ENCODE peak calls at places on chromosomes 2 and 18, in seven cellular contexts. C is IMR-90, V is body of pancreas, Y is left ventricle myocardium inferior, D is neural crest cell, X is brain microvascular endothelial cell, U is progenitor cell of endocrine pancreas. G is an unnamed sample.

GRCh38 chr2:234412726-234413125 is 84.2 kb downstream of the ARL4C start:
- DNase-seq in C (no peak), V (no peak), Y (no peak), D (no peak), X (peak), U (no peak), G (no peak)

GRCh38 chr2:80186262-80186661 is 118.3 kb downstream of the LRRTM1 start:
- DNase-seq in C (no peak), V (no peak), Y (no peak), D (no peak), X (no peak), U (no peak), G (no peak)

GRCh38 chr18:63378919-63379638 is 12.1 kb upstream of the KDSR start:
- DNase-seq in C (no peak), V (no peak), Y (no peak), D (no peak), X (no peak), U (no peak), G (no peak)

GRCh38 chr18:79465392-79465991 is 69.8 kb downstream of the NFATC1 start:
- DNase-seq in C (no peak), V (no peak), Y (no peak), D (peak), X (no peak), U (no peak), G (no peak)

GRCh38 chr18:22711381-22711717 is 221.8 kb upstream of the RBBP8 start:
- DNase-seq in C (no peak), V (no peak), Y (no peak), D (no peak), X (no peak), U (no peak), G (no peak)

GRCh38 chr2:233201271-233202013 is 50.0 kb upstream of the ATG16L1 start:
- DNase-seq in C (no peak), V (no peak), Y (no peak), D (no peak), X (no peak), U (no peak), G (no peak)

GRCh38 chr2:16478817-16479216 is 186.8 kb downstream of the CYRIA start:
- DNase-seq in C (no peak), V (no peak), Y (no peak), D (no peak), X (no peak), U (no peak), G (no peak)

GRCh38 chr2:144748443-144748842 is 228.5 kb upstream of the ZEB2 start:
- DNase-seq in C (no peak), V (no peak), Y (no peak), D (no peak), X (no peak), U (no peak), G (no peak)

GRCh38 chr18:28411806-28412205 is 234.9 kb upstream of the CDH2 start:
- DNase-seq in C (no peak), V (no peak), Y (peak), D (no peak), X (no peak), U (no peak), G (no peak)

GRCh38 chr2:58606799-58607198 is 365.7 kb upstream of the FANCL start:
- DNase-seq in C (peak), V (no peak), Y (no peak), D (no peak), X (peak), U (no peak), G (no peak)

GRCh38 chr18:3931013-3931315 is 481.0 kb downstream of the TGIF1 start:
- DNase-seq in C (no peak), V (no peak), Y (no peak), D (no peak), X (no peak), U (no peak), G (no peak)

GRCh38 chr2:27822049-27822448 is 50.5 kb downstream of the MRPL33 start:
- DNase-seq in C (no peak), V (no peak), Y (no peak), D (no peak), X (no peak), U (no peak), G (no peak)

GRCh38 chr2:231390667-231391066 is 4.8 kb upstream of the B3GNT7 start:
- DNase-seq in C (no peak), V (no peak), Y (no peak), D (no peak), X (no peak), U (no peak), G (no peak)

GRCh38 chr2:181466661-181467576 is 9.7 kb downstream of the ITGA4 start:
- DNase-seq in C (peak), V (peak), Y (peak), D (peak), X (peak), U (peak), G (peak)

GRCh38 chr2:47004905-47005495 is 89.4 kb upstream of the MCFD2 start:
- DNase-seq in C (no peak), V (no peak), Y (no peak), D (no peak), X (no peak), U (no peak), G (no peak)

GRCh38 chr2:32715391-32715841 is 87.6 kb downstream of the TTC27 start:
- DNase-seq in C (peak), V (no peak), Y (no peak), D (no peak), X (no peak), U (no peak), G (no peak)

GRCh38 chr2:127670957-127671290 is 4.4 kb downstream of the LIMS2 start:
- DNase-seq in C (no peak), V (no peak), Y (no peak), D (no peak), X (no peak), U (no peak), G (no peak)

GRCh38 chr2:184756885-184757284 is 158.6 kb downstream of the ZNF804A start:
- DNase-seq in C (peak), V (no peak), Y (no peak), D (no peak), X (no peak), U (no peak), G (no peak)

GRCh38 chr2:173134703-173135102 is 59.1 kb downstream of the MAP3K20 start:
- DNase-seq in C (no peak), V (peak), Y (no peak), D (no peak), X (no peak), U (no peak), G (no peak)

GRCh38 chr2:55180374-55180773 is 51.7 kb downstream of the CLHC1 start:
- DNase-seq in C (no peak), V (no peak), Y (no peak), D (no peak), X (no peak), U (no peak), G (no peak)

GRCh38 chr2:46010925-46011490 is 286.2 kb upstream of the EPAS1 start:
- DNase-seq in C (peak), V (no peak), Y (no peak), D (no peak), X (no peak), U (no peak), G (no peak)

GRCh38 chr2:10303634-10304378 is 1.1 kb downstream of the HPCAL1 start:
- DNase-seq in C (peak), V (peak), Y (peak), D (peak), X (no peak), U (peak), G (peak)

GRCh38 chr2:193584522-193584938 is 1389.8 kb upstream of the TMEFF2 start:
- DNase-seq in C (peak), V (no peak), Y (no peak), D (peak), X (peak), U (no peak), G (no peak)

GRCh38 chr2:43206602-43207001 is 19.8 kb downstream of the ZFP36L2 start:
- DNase-seq in C (no peak), V (no peak), Y (no peak), D (no peak), X (no peak), U (no peak), G (no peak)

GRCh38 chr2:43039376-43040080 is 186.9 kb downstream of the ZFP36L2 start:
- DNase-seq in C (no peak), V (no peak), Y (no peak), D (no peak), X (no peak), U (no peak), G (no peak)

GRCh38 chr2:205681836-205682238 is 464 bp upstream of the NRP2 start:
- DNase-seq in C (no peak), V (no peak), Y (no peak), D (no peak), X (no peak), U (no peak), G (no peak)

GRCh38 chr2:108243566-108243965 is 3.8 kb downstream of the SULT1C3 start:
- DNase-seq in C (no peak), V (no peak), Y (no peak), D (no peak), X (no peak), U (no peak), G (no peak)

GRCh38 chr2:164510895-164511294 is 110.4 kb downstream of the GRB14 start:
- DNase-seq in C (no peak), V (no peak), Y (peak), D (no peak), X (no peak), U (no peak), G (no peak)

GRCh38 chr2:188028739-188029138 is 262.9 kb upstream of the GULP1 start:
- DNase-seq in C (no peak), V (no peak), Y (no peak), D (no peak), X (no peak), U (no peak), G (no peak)

GRCh38 chr2:120885749-120886148 is 150.1 kb downstream of the GLI2 start:
- DNase-seq in C (no peak), V (no peak), Y (no peak), D (no peak), X (no peak), U (no peak), G (no peak)

GRCh38 chr2:120881981-120882788 is 146.5 kb downstream of the GLI2 start:
- DNase-seq in C (no peak), V (peak), Y (peak), D (no peak), X (no peak), U (no peak), G (no peak)

GRCh38 chr2:120884406-120885290 is 149.0 kb downstream of the GLI2 start:
- DNase-seq in C (no peak), V (no peak), Y (peak), D (no peak), X (no peak), U (no peak), G (no peak)

GRCh38 chr2:120885311-120885710 is 149.6 kb downstream of the GLI2 start:
- DNase-seq in C (no peak), V (no peak), Y (peak), D (no peak), X (no peak), U (no peak), G (no peak)

GRCh38 chr2:120883607-120884405 is 148.1 kb downstream of the GLI2 start:
- DNase-seq in C (no peak), V (no peak), Y (peak), D (no peak), X (no peak), U (no peak), G (no peak)
- TF ChIP-seq CTCF in C (no peak), V (no peak), Y (no peak), D (no peak), X (peak), U (no peak), G (no peak)

DNA sequence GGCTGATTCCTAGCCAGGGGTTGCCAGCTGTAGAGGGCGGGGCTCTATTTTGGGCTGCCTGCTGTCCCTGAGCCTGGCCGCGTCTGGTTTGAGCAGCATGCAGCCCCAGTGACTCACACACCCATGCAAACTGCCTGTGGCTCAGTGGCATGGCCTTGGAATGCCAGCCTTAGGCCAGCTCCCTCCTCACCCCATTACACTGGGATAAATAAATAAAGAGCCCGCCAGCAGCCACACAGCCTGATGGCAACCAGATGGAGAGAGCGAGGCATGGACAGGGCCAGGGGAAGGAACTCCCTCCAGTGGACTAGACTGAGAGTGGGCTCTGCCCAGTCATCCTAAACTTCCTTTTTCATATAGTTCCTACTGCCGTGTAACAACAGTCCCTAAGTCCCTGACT is 18.3 kb downstream of the NHEJ1 start:
- DNase-seq in C (peak), V (no peak), Y (no peak), D (no peak), X (no peak), U (no peak), G (no peak)
- TF ChIP-seq CTCF in C (peak), V (no peak), Y (no peak), D (no peak), X (peak), U (no peak), G (no peak)

GRCh38 chr2:26740890-26741302 is 23.2 kb upstream of the SLC35F6 start:
- DNase-seq in C (peak), V (no peak), Y (no peak), D (no peak), X (no peak), U (no peak), G (no peak)
- TF ChIP-seq CTCF in C (no peak), V (no peak), Y (no peak), D (no peak), X (no peak), U (no peak), G (no peak)

GRCh38 chr2:113138428-113139322 is 11.3 kb downstream of the IL1RN start:
- DNase-seq in C (peak), V (peak), Y (no peak), D (peak), X (peak), U (peak), G (no peak)

GRCh38 chr2:113133696-113134558 is 6.5 kb downstream of the IL1RN start:
- DNase-seq in C (no peak), V (no peak), Y (no peak), D (no peak), X (no peak), U (no peak), G (no peak)

GRCh38 chr2:113137827-113138226 is 10.4 kb downstream of the IL1RN start:
- DNase-seq in C (no peak), V (no peak), Y (no peak), D (no peak), X (no peak), U (no peak), G (no peak)

GRCh38 chr2:113135354-113135753 is 8.0 kb downstream of the IL1RN start:
- DNase-seq in C (no peak), V (no peak), Y (no peak), D (no peak), X (no peak), U (no peak), G (no peak)

GRCh38 chr2:113136828-113137775 is 9.7 kb downstream of the IL1RN start:
- DNase-seq in C (peak), V (peak), Y (no peak), D (peak), X (peak), U (no peak), G (no peak)
- TF ChIP-seq CTCF in C (peak), V (peak), Y (peak), D (peak), X (peak), U (peak), G (peak)

G was measured in mesothelial cell of epicardium.